ENCODE peak calls at places on chromosomes 12 and 14, in eight cellular contexts. J, G, U, B, S, Y, Z and C are unnamed samples.

GRCh38 chr14:93033983-93034670 is 81.6 kb downstream of the ITPK1 start:
- DNase-seq in B (no peak), Y (no peak), G (no peak), U (no peak), Z (no peak), J (no peak), S (peak), C (no peak)

GRCh38 chr12:53320352-53321195 is 836 bp downstream of the AAAS start:
- DNase-seq in S (no peak), Z (no peak), U (no peak), G (no peak), Y (no peak), J (no peak), B (no peak), C (no peak)

GRCh38 chr14:59464651-59465569 is at the start of gene GPR135:
- DNase-seq in J (peak), Z (peak), Y (peak), B (peak), U (no peak), S (peak), G (peak), C (no peak)

GRCh38 chr12:54018608-54018984 is 9.6 kb upstream of the HOXC6 start:
- DNase-seq in Y (peak), B (peak), G (peak), J (no peak), Z (no peak), U (peak), S (peak), C (no peak)

GRCh38 chr12:22800332-22800731 is 175.4 kb downstream of the ETNK1 start:
- DNase-seq in Y (no peak), G (no peak), J (no peak), S (no peak), Z (no peak), U (no peak), B (no peak), C (no peak)

GRCh38 chr12:114430306-114430705 is 24.4 kb upstream of the TBX5 start:
- DNase-seq in Y (no peak), Z (no peak), J (peak), U (no peak), S (no peak), B (no peak), G (no peak), C (peak)

GRCh38 chr12:113933201-113933786 is 32.8 kb downstream of the RBM19 start:
- DNase-seq in G (no peak), B (peak), Z (no peak), J (peak), S (no peak), Y (peak), U (no peak), C (no peak)

GRCh38 chr12:117576053-117576452 is 214.6 kb upstream of the NOS1 start:
- DNase-seq in S (no peak), J (no peak), U (no peak), B (no peak), Y (no peak), Z (no peak), G (no peak), C (no peak)

GRCh38 chr14:67999290-67999689 is 179.7 kb downstream of the RAD51B start:
- DNase-seq in U (no peak), G (no peak), Z (no peak), J (peak), S (no peak), B (no peak), Y (no peak), C (no peak)

GRCh38 chr12:119988788-119989618 is at the start of gene BICDL1:
- DNase-seq in Z (no peak), G (peak), S (peak), J (peak), U (peak), Y (peak), B (peak), C (peak)

GRCh38 chr12:122422769-122423257 is 344 bp upstream of the CLIP1 start:
- DNase-seq in G (no peak), J (peak), U (no peak), Z (peak), B (peak), S (no peak), Y (peak), C (peak)

GRCh38 chr12:16385779-16386646 is 38.6 kb downstream of the MGST1 start:
- DNase-seq in Y (peak), S (no peak), Z (peak), U (no peak), J (peak), B (no peak), G (no peak), C (peak)

GRCh38 chr12:83092101-83092500 is 405.4 kb downstream of the TMTC2 start:
- DNase-seq in S (no peak), Z (no peak), G (no peak), J (no peak), U (no peak), Y (no peak), B (no peak), C (no peak)

GRCh38 chr12:26744697-26745440 is 88.1 kb downstream of the ITPR2 start:
- DNase-seq in B (no peak), J (no peak), Y (no peak), U (no peak), Z (peak), S (no peak), G (no peak), C (no peak)

GRCh38 chr14:92677955-92678354 is 70.5 kb downstream of the LGMN start:
- DNase-seq in Z (peak), B (no peak), G (no peak), U (no peak), J (no peak), Y (no peak), S (no peak), C (no peak)

GRCh38 chr14:54857830-54858269 is 44.8 kb downstream of the GCH1 start:
- DNase-seq in S (no peak), J (no peak), B (no peak), Z (no peak), U (peak), Y (no peak), G (no peak), C (no peak)

GRCh38 chr12:124510301-124510970 is 57.0 kb downstream of the NCOR2 start:
- DNase-seq in S (no peak), G (no peak), B (no peak), Y (peak), J (no peak), Z (no peak), U (no peak), C (no peak)

GRCh38 chr14:67514203-67514607 is 18.9 kb upstream of the PLEKHH1 start:
- DNase-seq in B (peak), Z (no peak), S (no peak), G (no peak), U (no peak), Y (peak), J (no peak), C (no peak)

GRCh38 chr14:88554458-88555286 is at the start of gene PTPN21:
- DNase-seq in G (peak), Y (peak), Z (peak), S (peak), J (peak), B (peak), U (peak), C (peak)

GRCh38 chr12:28708918-28709371 is 440.1 kb upstream of the FAR2 start:
- DNase-seq in Z (no peak), U (peak), J (peak), S (no peak), Y (peak), G (no peak), B (no peak), C (no peak)

GRCh38 chr14:45252356-45253069 is 489 bp downstream of the MIS18BP1 start:
- DNase-seq in J (peak), B (no peak), U (no peak), Z (no peak), Y (peak), G (no peak), S (no peak), C (no peak)

GRCh38 chr14:91996951-91997371 is 42.9 kb downstream of the TRIP11 start:
- DNase-seq in S (no peak), U (no peak), Z (no peak), G (no peak), B (no peak), Y (no peak), J (peak), C (no peak)

GRCh38 chr14:64515053-64515452 is 10.5 kb downstream of the ZBTB1 start:
- DNase-seq in S (no peak), J (no peak), B (no peak), U (no peak), Y (no peak), G (no peak), Z (no peak), C (no peak)

GRCh38 chr12:20443792-20444191 is 75.5 kb downstream of the PDE3A start:
- DNase-seq in Z (no peak), U (no peak), B (no peak), S (no peak), Y (no peak), J (no peak), G (no peak), C (no peak)

GRCh38 chr14:92968291-92969020 is 45.5 kb downstream of the CHGA start:
- DNase-seq in B (no peak), S (no peak), U (no peak), Z (no peak), G (no peak), J (no peak), Y (no peak), C (no peak)

GRCh38 chr14:93548102-93548843 is 117.5 kb downstream of the UNC79 start:
- DNase-seq in Y (no peak), U (no peak), J (no peak), Z (no peak), B (no peak), G (no peak), S (no peak), C (no peak)

GRCh38 chr14:32908487-32909084 is 30.1 kb upstream of the NPAS3 start:
- DNase-seq in G (no peak), U (no peak), J (no peak), Z (no peak), S (no peak), B (no peak), Y (no peak), C (no peak)

GRCh38 chr14:80522936-80523335 is 311.6 kb upstream of the DIO2 start:
- DNase-seq in U (no peak), Y (no peak), B (no peak), G (no peak), J (peak), Z (no peak), S (no peak), C (no peak)

GRCh38 chr12:39824505-39825198 is 205.0 kb upstream of the ABCD2 start:
- DNase-seq in S (no peak), Y (peak), B (no peak), J (peak), Z (no peak), U (no peak), G (no peak), C (no peak)

GRCh38 chr14:59588136-59588535 is 11.5 kb upstream of the CCDC175 start:
- DNase-seq in B (no peak), Z (no peak), S (no peak), Y (no peak), G (no peak), U (no peak), J (no peak), C (no peak)

GRCh38 chr12:47812797-47813490 is 6.8 kb downstream of the HDAC7 start:
- DNase-seq in B (peak), S (peak), Z (peak), U (peak), J (peak), Y (peak), G (peak), C (peak)

GRCh38 chr12:41293011-41293410 is 104.9 kb downstream of the PDZRN4 start:
- DNase-seq in U (no peak), G (no peak), S (no peak), J (no peak), Y (no peak), B (no peak), Z (no peak), C (no peak)

GRCh38 chr12:29782821-29783772 is 645 bp downstream of the TMTC1 start:
- DNase-seq in Z (peak), G (peak), J (peak), S (peak), B (peak), U (peak), Y (peak), C (peak)

GRCh38 chr12:29782285-29782820 is 1.4 kb downstream of the TMTC1 start:
- DNase-seq in B (no peak), J (peak), G (no peak), S (no peak), U (peak), Z (no peak), Y (no peak), C (no peak)

GRCh38 chr12:29781176-29781575 is 2.6 kb downstream of the TMTC1 start:
- DNase-seq in U (no peak), Y (no peak), B (no peak), J (no peak), G (no peak), S (no peak), Z (no peak), C (no peak)

GRCh38 chr12:29781705-29782266 is 2.0 kb downstream of the TMTC1 start:
- DNase-seq in Z (no peak), S (no peak), U (no peak), G (no peak), Y (no peak), B (no peak), J (no peak), C (no peak)

DNA sequence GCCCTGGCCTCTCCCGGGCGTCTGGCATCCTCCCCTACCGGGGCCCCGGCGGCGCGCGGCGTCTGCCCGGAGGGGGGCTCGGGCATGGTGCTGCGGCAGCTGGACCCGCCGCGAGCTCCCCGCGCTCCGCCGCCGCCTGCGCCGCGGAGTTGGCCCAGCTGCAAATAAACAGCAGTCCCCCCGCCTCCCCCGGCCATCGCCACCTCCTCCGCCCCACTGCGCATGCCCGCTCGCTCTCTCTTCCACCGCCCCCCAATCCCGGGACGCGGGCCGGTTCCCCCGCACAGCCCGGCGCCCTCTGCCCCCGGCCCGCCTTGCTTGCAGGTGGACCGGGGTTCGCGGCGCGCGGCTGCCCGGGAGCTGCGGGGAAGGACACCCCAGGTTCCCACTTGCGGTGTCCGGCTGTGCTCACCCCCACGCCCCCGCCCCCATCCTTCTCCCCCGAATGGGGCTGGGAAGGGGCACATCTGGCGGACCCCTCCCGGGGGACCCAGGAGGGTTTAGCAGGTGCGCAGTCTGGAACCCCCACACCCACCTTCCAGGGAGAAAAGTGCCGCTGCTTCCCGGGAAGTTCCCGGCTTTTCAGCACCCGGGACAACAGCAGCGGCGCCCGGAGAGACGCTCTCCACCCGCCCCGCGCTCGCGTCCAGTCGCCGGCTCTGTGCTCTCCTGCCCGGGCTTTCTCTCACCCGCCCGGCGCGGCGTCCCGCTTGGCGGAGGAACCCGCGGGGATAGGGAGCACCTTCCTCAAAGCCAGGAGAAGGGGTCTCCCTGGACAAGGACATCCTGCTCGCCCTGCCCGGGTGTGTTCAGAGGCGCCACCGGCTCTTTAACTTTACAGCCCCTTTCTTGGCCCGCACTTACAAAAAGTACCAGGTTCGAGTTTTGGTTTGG is at the start of gene TMTC1:
- DNase-seq in Z (peak), S (peak), B (peak), J (peak), Y (peak), U (peak), G (peak), C (peak)
- TF ChIP-seq POLR2A in Z (no peak), S (no peak), B (peak), J (no peak), Y (no peak), U (no peak), G (no peak), C (peak)

GRCh38 chr12:93592641-93593396 is 20.3 kb downstream of the SOCS2 start:
- DNase-seq in J (no peak), B (no peak), U (no peak), Z (no peak), G (no peak), Y (no peak), S (no peak), C (no peak)

GRCh38 chr12:93593833-93594232 is 21.4 kb downstream of the SOCS2 start:
- DNase-seq in G (no peak), S (no peak), Y (no peak), U (no peak), B (no peak), Z (no peak), J (no peak), C (no peak)

GRCh38 chr12:93587601-93588000 is 15.1 kb downstream of the SOCS2 start:
- DNase-seq in B (no peak), J (no peak), U (no peak), G (no peak), Z (no peak), Y (no peak), S (no peak), C (no peak)

GRCh38 chr12:93594766-93595165 is 22.3 kb downstream of the SOCS2 start:
- DNase-seq in J (no peak), Z (no peak), G (no peak), B (no peak), U (no peak), S (no peak), Y (no peak), C (no peak)

DNA sequence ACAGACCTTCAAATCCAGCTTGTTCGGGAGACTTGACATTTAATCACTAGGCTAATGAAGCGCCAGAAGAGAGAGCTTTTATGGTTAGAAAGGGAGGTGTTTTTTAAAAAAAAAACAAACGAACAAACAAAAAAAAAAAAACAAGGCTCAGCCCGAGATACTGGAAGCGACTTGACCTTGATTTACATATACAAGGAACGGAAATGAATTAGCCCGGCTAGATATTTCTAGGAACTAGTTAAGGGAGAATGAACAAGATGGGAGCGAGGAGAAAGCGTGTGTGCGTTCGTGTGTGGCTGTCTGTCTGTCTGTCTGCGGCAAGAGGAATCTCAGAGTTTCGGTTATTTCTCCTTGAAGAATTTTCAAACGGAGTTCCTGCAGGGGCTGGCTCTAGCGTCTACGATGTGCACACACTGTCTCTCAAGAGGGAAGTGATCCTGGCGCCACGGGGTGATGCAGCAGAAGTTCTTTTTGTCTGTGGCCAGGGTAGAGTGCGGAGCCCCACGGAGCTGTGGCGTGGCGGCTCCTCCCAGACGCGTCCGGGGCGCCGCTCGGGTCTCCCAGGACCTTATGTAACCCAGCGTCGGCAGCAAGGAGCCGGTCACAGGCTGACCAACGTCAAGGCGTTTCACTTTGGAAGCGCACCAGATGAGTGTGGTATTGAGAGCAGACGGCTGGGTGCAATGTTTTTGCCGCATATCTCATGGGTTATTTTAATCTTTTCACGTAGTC is 18.8 kb downstream of the SOCS2 start:
- DNase-seq in Y (peak), Z (peak), G (peak), J (peak), U (peak), B (peak), S (no peak), C (peak)
- TF ChIP-seq POLR2A in Y (peak), Z (peak), G (no peak), J (peak), U (no peak), B (no peak), S (no peak), C (peak)

GRCh38 chr12:56189918-56190694 is 823 bp upstream of the SMARCC2 start:
- DNase-seq in Y (peak), B (peak), U (peak), S (peak), J (peak), Z (peak), G (peak), C (peak)
- TF ChIP-seq POLR2A in Y (no peak), B (no peak), U (no peak), S (peak), J (no peak), Z (no peak), G (peak), C (no peak)

GRCh38 chr14:103688906-103689902 is 26.0 kb downstream of the XRCC3 start:
- DNase-seq in B (peak), G (no peak), Y (peak), Z (no peak), U (no peak), S (no peak), J (no peak), C (no peak)
- TF ChIP-seq POLR2A in B (no peak), G (no peak), Y (no peak), Z (no peak), U (no peak), S (no peak), J (no peak), C (no peak)

GRCh38 chr12:89694542-89694941 is 14.1 kb downstream of the ATP2B1 start:
- DNase-seq in Y (no peak), G (no peak), U (no peak), B (no peak), J (no peak), Z (no peak), S (no peak), C (no peak)
- TF ChIP-seq POLR2A in Y (no peak), G (no peak), U (no peak), B (no peak), J (no peak), Z (no peak), S (no peak), C (no peak)

GRCh38 chr12:108640802-108641445 is 7.2 kb upstream of the SELPLG start:
- DNase-seq in B (peak), Z (peak), G (no peak), S (no peak), J (peak), Y (peak), U (no peak), C (no peak)
- TF ChIP-seq POLR2A in B (no peak), Z (no peak), G (no peak), S (no peak), J (no peak), Y (no peak), U (no peak), C (no peak)

DNA sequence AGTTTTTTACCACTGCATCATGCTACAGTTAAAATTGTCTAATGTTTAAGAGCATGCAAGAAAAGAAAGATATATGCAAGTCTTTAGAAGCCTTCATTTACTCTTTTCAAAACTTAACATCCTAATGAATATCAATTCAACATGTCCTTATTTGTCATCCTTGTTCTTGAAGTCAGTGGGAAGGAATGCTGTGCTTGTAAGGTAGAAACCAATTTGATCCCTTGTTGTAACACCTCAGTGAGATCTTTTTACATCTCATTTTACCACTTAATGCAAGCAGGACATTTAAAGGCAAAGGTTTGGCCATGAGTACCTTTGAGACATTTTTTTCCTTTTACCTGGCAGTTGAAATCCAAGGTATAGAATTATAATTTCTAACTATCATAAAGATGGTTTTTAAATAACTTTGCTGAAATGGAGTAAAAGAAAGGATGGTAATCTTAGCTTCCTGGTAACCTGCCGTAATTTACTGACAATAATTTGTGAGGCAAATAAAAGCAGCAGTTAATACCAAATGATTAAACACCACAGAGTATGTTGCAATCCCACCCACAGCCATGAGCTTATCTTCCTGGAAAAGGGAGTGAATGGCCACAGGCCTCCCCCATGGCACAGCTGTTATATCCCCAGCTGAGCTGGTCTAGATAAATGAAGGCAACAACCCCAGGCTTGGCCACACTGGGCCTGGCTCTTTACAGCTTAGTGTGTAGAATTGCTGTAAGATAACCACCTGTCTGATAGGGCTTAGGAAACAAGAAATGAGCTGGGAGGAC is 33.2 kb upstream of the STRN3 start:
- DNase-seq in J (peak), S (no peak), G (no peak), U (no peak), Y (peak), B (peak), Z (no peak), C (no peak)
- TF ChIP-seq POLR2A in J (no peak), S (no peak), G (no peak), U (no peak), Y (no peak), B (no peak), Z (no peak), C (no peak)